ENCODE peak calls at places on chromosome 5, in five cellular contexts. One of them, this sample, is unnamed.

GRCh38 chr5:107155667-107156066 is 515.1 kb downstream of the EFNA5 start:
- DNase-seq in WERI-Rb-1: no peak
- DNase-seq in GM12878: no peak
- DNase-seq in stomach: no peak
- DNase-seq in prostate gland: no peak
- DNase-seq in this sample: no peak

GRCh38 chr5:674630-675011 is 18.5 kb downstream of the TPPP start:
- DNase-seq in WERI-Rb-1: peak
- DNase-seq in GM12878: no peak
- DNase-seq in stomach: peak
- DNase-seq in prostate gland: no peak
- DNase-seq in this sample: peak

GRCh38 chr5:141476132-141476909 is 555 bp downstream of the PCDHGC3 start:
- DNase-seq in WERI-Rb-1: no peak
- DNase-seq in GM12878: no peak
- DNase-seq in stomach: peak
- DNase-seq in prostate gland: peak
- DNase-seq in this sample: peak

GRCh38 chr5:10469253-10470030 is 27.8 kb downstream of the ROPN1L start:
- DNase-seq in WERI-Rb-1: no peak
- DNase-seq in GM12878: no peak
- DNase-seq in stomach: no peak
- DNase-seq in prostate gland: no peak
- DNase-seq in this sample: no peak

GRCh38 chr5:4228708-4229107 is 633.1 kb downstream of the IRX1 start:
- DNase-seq in WERI-Rb-1: no peak
- DNase-seq in GM12878: no peak
- DNase-seq in stomach: no peak
- DNase-seq in prostate gland: no peak
- DNase-seq in this sample: no peak

GRCh38 chr5:317086-317811 is 4.3 kb upstream of the AHRR start:
- DNase-seq in WERI-Rb-1: peak
- DNase-seq in GM12878: no peak
- DNase-seq in stomach: no peak
- DNase-seq in prostate gland: no peak
- DNase-seq in this sample: peak

GRCh38 chr5:117054808-117055398 is 480.3 kb upstream of the SEMA6A start:
- DNase-seq in WERI-Rb-1: peak
- DNase-seq in GM12878: no peak
- DNase-seq in stomach: no peak
- DNase-seq in prostate gland: no peak
- DNase-seq in this sample: no peak

GRCh38 chr5:135215617-135215995 is 181.6 kb upstream of the PITX1 start:
- DNase-seq in WERI-Rb-1: peak
- DNase-seq in GM12878: no peak
- DNase-seq in stomach: peak
- DNase-seq in prostate gland: no peak
- DNase-seq in this sample: peak

GRCh38 chr5:68562308-68562707 is 346.8 kb downstream of the PIK3R1 start:
- DNase-seq in WERI-Rb-1: no peak
- DNase-seq in GM12878: no peak
- DNase-seq in stomach: peak
- DNase-seq in prostate gland: no peak
- DNase-seq in this sample: peak

GRCh38 chr5:10485142-10485795 is 43.6 kb downstream of the ROPN1L start:
- DNase-seq in WERI-Rb-1: peak
- DNase-seq in GM12878: no peak
- DNase-seq in stomach: peak
- DNase-seq in prostate gland: no peak
- DNase-seq in this sample: no peak

GRCh38 chr5:138539791-138540190 is 3.2 kb downstream of the ETF1 start:
- DNase-seq in WERI-Rb-1: no peak
- DNase-seq in GM12878: no peak
- DNase-seq in stomach: no peak
- DNase-seq in prostate gland: no peak
- DNase-seq in this sample: no peak

GRCh38 chr5:170648546-170648945 is 135.0 kb upstream of the GABRP start:
- DNase-seq in WERI-Rb-1: no peak
- DNase-seq in GM12878: no peak
- DNase-seq in stomach: no peak
- DNase-seq in prostate gland: no peak
- DNase-seq in this sample: no peak

GRCh38 chr5:173637340-173637739 is 20.9 kb upstream of the BOD1 start:
- DNase-seq in WERI-Rb-1: no peak
- DNase-seq in GM12878: no peak
- DNase-seq in stomach: no peak
- DNase-seq in prostate gland: no peak
- DNase-seq in this sample: no peak

GRCh38 chr5:6572086-6572824 is 60.6 kb downstream of the NSUN2 start:
- DNase-seq in WERI-Rb-1: no peak
- DNase-seq in GM12878: no peak
- DNase-seq in stomach: no peak
- DNase-seq in prostate gland: peak
- DNase-seq in this sample: no peak

GRCh38 chr5:6574111-6574510 is 58.7 kb downstream of the NSUN2 start:
- DNase-seq in WERI-Rb-1: no peak
- DNase-seq in GM12878: no peak
- DNase-seq in stomach: no peak
- DNase-seq in prostate gland: peak
- DNase-seq in this sample: no peak

GRCh38 chr5:6573651-6574101 is 59.2 kb downstream of the NSUN2 start:
- DNase-seq in WERI-Rb-1: no peak
- DNase-seq in GM12878: no peak
- DNase-seq in stomach: no peak
- DNase-seq in prostate gland: peak
- DNase-seq in this sample: no peak

GRCh38 chr5:6572825-6573380 is 59.9 kb downstream of the NSUN2 start:
- DNase-seq in WERI-Rb-1: no peak
- DNase-seq in GM12878: no peak
- DNase-seq in stomach: no peak
- DNase-seq in prostate gland: no peak
- DNase-seq in this sample: no peak

DNA sequence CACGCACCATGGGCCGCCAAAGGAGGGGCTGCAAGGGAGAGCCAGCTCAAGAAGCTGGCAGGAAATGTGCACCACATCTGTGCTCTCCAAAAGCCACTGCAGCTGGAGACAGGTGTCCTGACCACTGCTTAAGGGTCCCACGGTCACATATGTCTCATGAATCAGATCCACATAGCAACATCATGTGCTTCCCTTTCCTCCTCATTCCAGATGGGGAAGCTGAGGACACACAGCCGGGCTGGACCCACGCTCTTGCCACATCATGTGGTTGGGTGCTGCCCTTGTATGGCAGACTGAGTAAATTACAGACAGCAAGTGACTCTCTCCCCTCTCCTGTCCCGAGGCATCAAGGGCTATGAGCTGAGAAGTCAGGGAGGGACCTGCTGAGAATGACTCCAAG is 58.3 kb downstream of the NSUN2 start:
- DNase-seq in WERI-Rb-1: no peak
- DNase-seq in GM12878: no peak
- DNase-seq in stomach: no peak
- DNase-seq in prostate gland: no peak
- DNase-seq in this sample: no peak
- TF ChIP-seq CTCF in WERI-Rb-1: no peak
- TF ChIP-seq CTCF in GM12878: peak
- TF ChIP-seq CTCF in stomach: no peak
- TF ChIP-seq CTCF in prostate gland: no peak
- TF ChIP-seq CTCF in this sample: no peak

GRCh38 chr5:66959668-66960067 is 236.9 kb downstream of the CD180 start:
- DNase-seq in WERI-Rb-1: no peak
- DNase-seq in GM12878: no peak
- DNase-seq in stomach: no peak
- DNase-seq in prostate gland: no peak
- DNase-seq in this sample: no peak

GRCh38 chr5:66960373-66961137 is 236.0 kb downstream of the CD180 start:
- DNase-seq in WERI-Rb-1: no peak
- DNase-seq in GM12878: no peak
- DNase-seq in stomach: peak
- DNase-seq in prostate gland: no peak
- DNase-seq in this sample: no peak

GRCh38 chr5:66966439-66966838 is 230.2 kb downstream of the CD180 start:
- DNase-seq in WERI-Rb-1: no peak
- DNase-seq in GM12878: no peak
- DNase-seq in stomach: no peak
- DNase-seq in prostate gland: no peak
- DNase-seq in this sample: no peak

GRCh38 chr5:66967102-66967501 is 229.5 kb downstream of the CD180 start:
- DNase-seq in WERI-Rb-1: no peak
- DNase-seq in GM12878: no peak
- DNase-seq in stomach: no peak
- DNase-seq in prostate gland: no peak
- DNase-seq in this sample: no peak

GRCh38 chr5:66963559-66963971 is 233.0 kb downstream of the CD180 start:
- DNase-seq in WERI-Rb-1: no peak
- DNase-seq in GM12878: no peak
- DNase-seq in stomach: no peak
- DNase-seq in prostate gland: no peak
- DNase-seq in this sample: no peak
- H3K27ac ChIP-seq in WERI-Rb-1: no peak
- H3K27ac ChIP-seq in GM12878: no peak
- H3K27ac ChIP-seq in stomach: peak
- H3K27ac ChIP-seq in prostate gland: no peak
- H3K27ac ChIP-seq in this sample: no peak

GRCh38 chr5:2752875-2753435 is 1.5 kb upstream of the IRX2 start:
- DNase-seq in WERI-Rb-1: peak
- DNase-seq in GM12878: no peak
- DNase-seq in stomach: peak
- DNase-seq in prostate gland: no peak
- DNase-seq in this sample: no peak
- H3K4me3 ChIP-seq in WERI-Rb-1: peak
- H3K4me3 ChIP-seq in GM12878: no peak
- H3K4me3 ChIP-seq in stomach: peak
- H3K4me3 ChIP-seq in prostate gland: peak
- H3K4me3 ChIP-seq in this sample: no peak

GRCh38 chr5:110165366-110165765 is 475.6 kb downstream of the MAN2A1 start:
- DNase-seq in WERI-Rb-1: no peak
- DNase-seq in GM12878: no peak
- DNase-seq in stomach: no peak
- DNase-seq in prostate gland: no peak
- DNase-seq in this sample: no peak
- TF ChIP-seq CTCF in WERI-Rb-1: no peak
- TF ChIP-seq CTCF in GM12878: no peak
- TF ChIP-seq CTCF in stomach: no peak
- TF ChIP-seq CTCF in prostate gland: no peak
- TF ChIP-seq CTCF in this sample: no peak

DNA sequence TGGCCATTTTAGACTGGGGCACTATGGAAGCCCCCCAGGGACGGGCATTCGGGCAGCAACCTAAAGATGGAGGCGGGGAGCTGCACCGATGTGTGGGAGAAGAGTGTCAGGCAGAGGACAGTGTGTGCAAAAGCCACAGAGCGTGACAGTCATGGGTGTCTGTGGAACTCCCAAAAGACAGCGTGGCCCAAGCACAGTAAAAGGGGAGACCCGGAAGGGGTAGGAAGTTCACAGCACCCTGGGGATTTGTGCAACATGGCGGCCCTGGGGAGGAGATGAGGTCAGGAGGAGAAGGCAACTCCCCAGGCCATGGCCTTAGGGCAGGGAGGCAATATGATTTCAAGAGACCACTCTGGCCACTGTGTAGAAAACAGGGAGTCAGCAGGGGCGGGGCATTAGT is 38.9 kb upstream of the FGF1 start:
- DNase-seq in WERI-Rb-1: no peak
- DNase-seq in GM12878: no peak
- DNase-seq in stomach: no peak
- DNase-seq in prostate gland: no peak
- DNase-seq in this sample: no peak
- H3K27ac ChIP-seq in WERI-Rb-1: no peak
- H3K27ac ChIP-seq in GM12878: no peak
- H3K27ac ChIP-seq in stomach: no peak
- H3K27ac ChIP-seq in prostate gland: no peak
- H3K27ac ChIP-seq in this sample: no peak

DNA sequence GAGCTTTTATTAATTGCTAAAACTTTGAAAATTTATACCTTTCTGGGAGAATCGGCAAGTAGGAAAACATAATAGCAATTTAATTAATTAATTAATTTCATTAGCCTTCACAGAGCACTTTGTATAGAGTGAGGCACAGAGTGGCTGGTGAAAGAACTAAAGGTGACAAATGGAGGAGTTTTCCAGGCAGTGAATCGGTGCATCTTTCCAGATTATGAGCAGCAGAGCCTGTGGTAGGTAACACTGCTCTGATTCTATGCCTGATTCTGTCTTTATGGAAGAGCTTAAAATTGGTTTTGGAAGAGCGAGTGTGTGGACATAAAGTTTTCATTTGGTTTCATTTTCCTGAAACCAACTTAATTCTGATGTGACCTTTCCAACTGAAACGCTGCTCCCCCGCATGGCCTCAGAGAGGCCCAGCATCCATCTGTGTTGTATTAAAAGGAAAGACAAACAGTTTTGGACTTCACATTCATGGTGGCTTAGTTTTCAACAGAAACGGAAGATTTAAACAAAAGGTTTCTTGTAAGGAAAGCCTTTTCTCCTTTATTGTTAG is 188.9 kb upstream of the RPS23 start:
- DNase-seq in WERI-Rb-1: no peak
- DNase-seq in GM12878: no peak
- DNase-seq in stomach: no peak
- DNase-seq in prostate gland: no peak
- DNase-seq in this sample: no peak
- H3K4me3 ChIP-seq in WERI-Rb-1: no peak
- H3K4me3 ChIP-seq in GM12878: no peak
- H3K4me3 ChIP-seq in stomach: no peak
- H3K4me3 ChIP-seq in prostate gland: no peak
- H3K4me3 ChIP-seq in this sample: no peak

GRCh38 chr5:9282211-9282610 is 263.7 kb downstream of the SEMA5A start:
- DNase-seq in WERI-Rb-1: no peak
- DNase-seq in GM12878: no peak
- DNase-seq in stomach: no peak
- DNase-seq in prostate gland: no peak
- DNase-seq in this sample: no peak

GRCh38 chr5:9283473-9283872 is 262.4 kb downstream of the SEMA5A start:
- DNase-seq in WERI-Rb-1: no peak
- DNase-seq in GM12878: no peak
- DNase-seq in stomach: no peak
- DNase-seq in prostate gland: no peak
- DNase-seq in this sample: no peak

GRCh38 chr5:9284272-9284671 is 261.6 kb downstream of the SEMA5A start:
- DNase-seq in WERI-Rb-1: no peak
- DNase-seq in GM12878: no peak
- DNase-seq in stomach: no peak
- DNase-seq in prostate gland: no peak
- DNase-seq in this sample: no peak

GRCh38 chr5:9283021-9283420 is 262.9 kb downstream of the SEMA5A start:
- DNase-seq in WERI-Rb-1: no peak
- DNase-seq in GM12878: no peak
- DNase-seq in stomach: no peak
- DNase-seq in prostate gland: no peak
- DNase-seq in this sample: no peak

GRCh38 chr5:9284781-9285307 is 261.0 kb downstream of the SEMA5A start:
- DNase-seq in WERI-Rb-1: no peak
- DNase-seq in GM12878: no peak
- DNase-seq in stomach: no peak
- DNase-seq in prostate gland: no peak
- DNase-seq in this sample: no peak
- TF ChIP-seq CTCF in WERI-Rb-1: no peak
- TF ChIP-seq CTCF in GM12878: no peak
- TF ChIP-seq CTCF in stomach: no peak
- TF ChIP-seq CTCF in prostate gland: no peak
- TF ChIP-seq CTCF in this sample: no peak

This sample was measured in colonic mucosa.